ENCODE peak calls at places on chromosomes 12 and 14, in ten cellular contexts. One of them, this sample, is unnamed.

GRCh38 chr14:87171161-87171560 is 821.8 kb downstream of the GALC start:
- DNase-seq in H1: no peak
- DNase-seq in lower leg skin: no peak
- DNase-seq in HCT116: no peak
- DNase-seq in prostate gland: no peak
- DNase-seq in adrenal gland: no peak
- DNase-seq in IMR-90: no peak
- DNase-seq in stomach: no peak
- DNase-seq in heart left ventricle: no peak
- DNase-seq in right lobe of liver: no peak
- DNase-seq in this sample: no peak

GRCh38 chr14:64000749-64001148 is 147.9 kb downstream of the SYNE2 start:
- DNase-seq in adrenal gland: no peak
- DNase-seq in lower leg skin: no peak
- DNase-seq in stomach: no peak
- DNase-seq in heart left ventricle: no peak
- DNase-seq in H1: no peak
- DNase-seq in IMR-90: no peak
- DNase-seq in prostate gland: no peak
- DNase-seq in right lobe of liver: no peak
- DNase-seq in HCT116: no peak
- DNase-seq in this sample: no peak

GRCh38 chr14:61503167-61503801 is 181.9 kb downstream of the PRKCH start:
- DNase-seq in HCT116: no peak
- DNase-seq in adrenal gland: no peak
- DNase-seq in IMR-90: peak
- DNase-seq in heart left ventricle: no peak
- DNase-seq in H1: no peak
- DNase-seq in lower leg skin: no peak
- DNase-seq in stomach: no peak
- DNase-seq in right lobe of liver: no peak
- DNase-seq in prostate gland: no peak
- DNase-seq in this sample: no peak

GRCh38 chr12:50614167-50614762 is 109.5 kb downstream of the DIP2B start:
- DNase-seq in H1: no peak
- DNase-seq in lower leg skin: no peak
- DNase-seq in right lobe of liver: no peak
- DNase-seq in adrenal gland: no peak
- DNase-seq in prostate gland: no peak
- DNase-seq in stomach: no peak
- DNase-seq in heart left ventricle: no peak
- DNase-seq in IMR-90: peak
- DNase-seq in HCT116: peak
- DNase-seq in this sample: no peak

GRCh38 chr12:65725376-65725775 is 98.9 kb upstream of the HMGA2 start:
- DNase-seq in lower leg skin: no peak
- DNase-seq in adrenal gland: no peak
- DNase-seq in right lobe of liver: no peak
- DNase-seq in IMR-90: peak
- DNase-seq in stomach: no peak
- DNase-seq in HCT116: peak
- DNase-seq in prostate gland: no peak
- DNase-seq in H1: no peak
- DNase-seq in heart left ventricle: no peak
- DNase-seq in this sample: no peak

GRCh38 chr12:10395390-10395998 is 5.7 kb upstream of the KLRK1 start:
- DNase-seq in stomach: peak
- DNase-seq in heart left ventricle: peak
- DNase-seq in H1: no peak
- DNase-seq in lower leg skin: peak
- DNase-seq in prostate gland: peak
- DNase-seq in HCT116: no peak
- DNase-seq in IMR-90: peak
- DNase-seq in adrenal gland: no peak
- DNase-seq in right lobe of liver: no peak
- DNase-seq in this sample: no peak

GRCh38 chr14:61281186-61281676 is at the start of gene TMEM30B:
- DNase-seq in right lobe of liver: peak
- DNase-seq in stomach: peak
- DNase-seq in lower leg skin: peak
- DNase-seq in adrenal gland: no peak
- DNase-seq in HCT116: no peak
- DNase-seq in IMR-90: no peak
- DNase-seq in heart left ventricle: no peak
- DNase-seq in prostate gland: peak
- DNase-seq in H1: peak
- DNase-seq in this sample: no peak

GRCh38 chr12:124523071-124523470 is 44.3 kb downstream of the NCOR2 start:
- DNase-seq in HCT116: no peak
- DNase-seq in heart left ventricle: peak
- DNase-seq in adrenal gland: no peak
- DNase-seq in prostate gland: no peak
- DNase-seq in right lobe of liver: no peak
- DNase-seq in IMR-90: no peak
- DNase-seq in lower leg skin: no peak
- DNase-seq in stomach: no peak
- DNase-seq in H1: no peak
- DNase-seq in this sample: no peak

GRCh38 chr12:19799216-19799615 is 359.9 kb downstream of the AEBP2 start:
- DNase-seq in adrenal gland: no peak
- DNase-seq in lower leg skin: no peak
- DNase-seq in stomach: no peak
- DNase-seq in prostate gland: no peak
- DNase-seq in heart left ventricle: no peak
- DNase-seq in right lobe of liver: no peak
- DNase-seq in H1: no peak
- DNase-seq in IMR-90: peak
- DNase-seq in HCT116: no peak
- DNase-seq in this sample: no peak

GRCh38 chr12:81992461-81992860 is 233.3 kb upstream of the PPFIA2 start:
- DNase-seq in stomach: peak
- DNase-seq in prostate gland: no peak
- DNase-seq in heart left ventricle: no peak
- DNase-seq in adrenal gland: no peak
- DNase-seq in right lobe of liver: no peak
- DNase-seq in HCT116: peak
- DNase-seq in lower leg skin: no peak
- DNase-seq in H1: no peak
- DNase-seq in IMR-90: no peak
- DNase-seq in this sample: no peak

GRCh38 chr12:106145539-106146447 is 7.0 kb upstream of the NUAK1 start:
- DNase-seq in adrenal gland: peak
- DNase-seq in HCT116: no peak
- DNase-seq in prostate gland: no peak
- DNase-seq in lower leg skin: no peak
- DNase-seq in right lobe of liver: no peak
- DNase-seq in IMR-90: no peak
- DNase-seq in stomach: peak
- DNase-seq in H1: no peak
- DNase-seq in heart left ventricle: peak
- DNase-seq in this sample: no peak

GRCh38 chr14:90308561-90308960 is 23.2 kb downstream of the NRDE2 start:
- DNase-seq in lower leg skin: no peak
- DNase-seq in adrenal gland: no peak
- DNase-seq in prostate gland: no peak
- DNase-seq in stomach: no peak
- DNase-seq in heart left ventricle: no peak
- DNase-seq in right lobe of liver: no peak
- DNase-seq in HCT116: no peak
- DNase-seq in H1: no peak
- DNase-seq in IMR-90: no peak
- DNase-seq in this sample: no peak

GRCh38 chr14:67263499-67264149 is 22.4 kb downstream of the PALS1 start:
- DNase-seq in IMR-90: peak
- DNase-seq in H1: no peak
- DNase-seq in adrenal gland: no peak
- DNase-seq in stomach: no peak
- DNase-seq in lower leg skin: no peak
- DNase-seq in prostate gland: no peak
- DNase-seq in heart left ventricle: no peak
- DNase-seq in right lobe of liver: no peak
- DNase-seq in HCT116: no peak
- DNase-seq in this sample: no peak

GRCh38 chr14:100609331-100609870 is 22.2 kb upstream of the BEGAIN start:
- DNase-seq in heart left ventricle: no peak
- DNase-seq in lower leg skin: no peak
- DNase-seq in adrenal gland: no peak
- DNase-seq in right lobe of liver: peak
- DNase-seq in IMR-90: no peak
- DNase-seq in stomach: no peak
- DNase-seq in H1: no peak
- DNase-seq in prostate gland: no peak
- DNase-seq in HCT116: no peak
- DNase-seq in this sample: no peak

GRCh38 chr12:124622764-124623163 is 55.4 kb upstream of the NCOR2 start:
- DNase-seq in lower leg skin: no peak
- DNase-seq in adrenal gland: no peak
- DNase-seq in stomach: no peak
- DNase-seq in IMR-90: no peak
- DNase-seq in prostate gland: no peak
- DNase-seq in heart left ventricle: no peak
- DNase-seq in HCT116: no peak
- DNase-seq in H1: no peak
- DNase-seq in right lobe of liver: no peak
- DNase-seq in this sample: no peak

GRCh38 chr12:65673732-65674131 is 150.6 kb upstream of the HMGA2 start:
- DNase-seq in HCT116: no peak
- DNase-seq in heart left ventricle: no peak
- DNase-seq in IMR-90: peak
- DNase-seq in prostate gland: no peak
- DNase-seq in lower leg skin: no peak
- DNase-seq in right lobe of liver: no peak
- DNase-seq in adrenal gland: no peak
- DNase-seq in H1: no peak
- DNase-seq in stomach: no peak
- DNase-seq in this sample: no peak

GRCh38 chr14:56131865-56132830 is 13.9 kb downstream of the PELI2 start:
- DNase-seq in lower leg skin: no peak
- DNase-seq in heart left ventricle: no peak
- DNase-seq in HCT116: no peak
- DNase-seq in right lobe of liver: no peak
- DNase-seq in stomach: no peak
- DNase-seq in IMR-90: no peak
- DNase-seq in adrenal gland: no peak
- DNase-seq in H1: no peak
- DNase-seq in prostate gland: no peak
- DNase-seq in this sample: no peak
- TF ChIP-seq POLR2A in lower leg skin: no peak
- TF ChIP-seq POLR2A in heart left ventricle: no peak
- TF ChIP-seq POLR2A in HCT116: no peak
- TF ChIP-seq POLR2A in right lobe of liver: no peak
- TF ChIP-seq POLR2A in stomach: no peak
- TF ChIP-seq POLR2A in IMR-90: no peak
- TF ChIP-seq POLR2A in adrenal gland: no peak
- TF ChIP-seq POLR2A in H1: no peak
- TF ChIP-seq POLR2A in prostate gland: no peak
- TF ChIP-seq POLR2A in this sample: no peak

GRCh38 chr12:8064131-8064530 is 2.0 kb downstream of the C3AR1 start:
- DNase-seq in prostate gland: no peak
- DNase-seq in adrenal gland: no peak
- DNase-seq in lower leg skin: no peak
- DNase-seq in H1: no peak
- DNase-seq in right lobe of liver: no peak
- DNase-seq in stomach: no peak
- DNase-seq in IMR-90: no peak
- DNase-seq in heart left ventricle: no peak
- DNase-seq in HCT116: no peak
- DNase-seq in this sample: no peak

GRCh38 chr12:8065991-8066594 is at the start of gene C3AR1:
- DNase-seq in heart left ventricle: no peak
- DNase-seq in adrenal gland: no peak
- DNase-seq in right lobe of liver: no peak
- DNase-seq in H1: no peak
- DNase-seq in prostate gland: no peak
- DNase-seq in IMR-90: peak
- DNase-seq in HCT116: no peak
- DNase-seq in stomach: no peak
- DNase-seq in lower leg skin: no peak
- DNase-seq in this sample: peak
- TF ChIP-seq POLR2A in heart left ventricle: no peak
- TF ChIP-seq POLR2A in adrenal gland: peak
- TF ChIP-seq POLR2A in right lobe of liver: peak
- TF ChIP-seq POLR2A in H1: no peak
- TF ChIP-seq POLR2A in prostate gland: no peak
- TF ChIP-seq POLR2A in IMR-90: no peak
- TF ChIP-seq POLR2A in HCT116: no peak
- TF ChIP-seq POLR2A in stomach: no peak
- TF ChIP-seq POLR2A in lower leg skin: no peak
- TF ChIP-seq POLR2A in this sample: no peak

GRCh38 chr14:102768223-102769048 is 8.8 kb upstream of the TRAF3 start:
- DNase-seq in prostate gland: no peak
- DNase-seq in right lobe of liver: no peak
- DNase-seq in lower leg skin: no peak
- DNase-seq in IMR-90: no peak
- DNase-seq in HCT116: no peak
- DNase-seq in adrenal gland: peak
- DNase-seq in stomach: no peak
- DNase-seq in H1: no peak
- DNase-seq in heart left ventricle: no peak
- DNase-seq in this sample: no peak
- TF ChIP-seq POLR2A in prostate gland: no peak
- TF ChIP-seq POLR2A in right lobe of liver: no peak
- TF ChIP-seq POLR2A in lower leg skin: no peak
- TF ChIP-seq POLR2A in IMR-90: no peak
- TF ChIP-seq POLR2A in HCT116: no peak
- TF ChIP-seq POLR2A in adrenal gland: no peak
- TF ChIP-seq POLR2A in stomach: no peak
- TF ChIP-seq POLR2A in H1: no peak
- TF ChIP-seq POLR2A in heart left ventricle: no peak
- TF ChIP-seq POLR2A in this sample: no peak

GRCh38 chr12:6181583-6182278 is 18.5 kb upstream of the CD9 start:
- DNase-seq in H1: no peak
- DNase-seq in adrenal gland: no peak
- DNase-seq in lower leg skin: no peak
- DNase-seq in IMR-90: no peak
- DNase-seq in stomach: no peak
- DNase-seq in right lobe of liver: no peak
- DNase-seq in heart left ventricle: no peak
- DNase-seq in prostate gland: no peak
- DNase-seq in HCT116: no peak
- DNase-seq in this sample: no peak

GRCh38 chr12:6181166-6181565 is 19.0 kb upstream of the CD9 start:
- DNase-seq in prostate gland: no peak
- DNase-seq in adrenal gland: no peak
- DNase-seq in H1: no peak
- DNase-seq in IMR-90: no peak
- DNase-seq in right lobe of liver: no peak
- DNase-seq in lower leg skin: no peak
- DNase-seq in heart left ventricle: no peak
- DNase-seq in HCT116: no peak
- DNase-seq in stomach: no peak
- DNase-seq in this sample: no peak

GRCh38 chr12:6183689-6184441 is 16.3 kb upstream of the CD9 start:
- DNase-seq in heart left ventricle: no peak
- DNase-seq in adrenal gland: peak
- DNase-seq in HCT116: no peak
- DNase-seq in stomach: peak
- DNase-seq in prostate gland: no peak
- DNase-seq in H1: no peak
- DNase-seq in right lobe of liver: peak
- DNase-seq in IMR-90: peak
- DNase-seq in lower leg skin: no peak
- DNase-seq in this sample: no peak

GRCh38 chr12:6180300-6181051 is 19.7 kb upstream of the CD9 start:
- DNase-seq in IMR-90: peak
- DNase-seq in right lobe of liver: peak
- DNase-seq in adrenal gland: peak
- DNase-seq in lower leg skin: no peak
- DNase-seq in HCT116: peak
- DNase-seq in prostate gland: no peak
- DNase-seq in heart left ventricle: peak
- DNase-seq in H1: no peak
- DNase-seq in stomach: peak
- DNase-seq in this sample: no peak

GRCh38 chr12:6182279-6182898 is 17.8 kb upstream of the CD9 start:
- DNase-seq in prostate gland: peak
- DNase-seq in right lobe of liver: peak
- DNase-seq in lower leg skin: peak
- DNase-seq in heart left ventricle: peak
- DNase-seq in adrenal gland: peak
- DNase-seq in HCT116: no peak
- DNase-seq in H1: no peak
- DNase-seq in IMR-90: peak
- DNase-seq in stomach: peak
- DNase-seq in this sample: no peak
- TF ChIP-seq POLR2A in prostate gland: no peak
- TF ChIP-seq POLR2A in right lobe of liver: peak
- TF ChIP-seq POLR2A in lower leg skin: no peak
- TF ChIP-seq POLR2A in heart left ventricle: peak
- TF ChIP-seq POLR2A in adrenal gland: no peak
- TF ChIP-seq POLR2A in HCT116: no peak
- TF ChIP-seq POLR2A in H1: no peak
- TF ChIP-seq POLR2A in IMR-90: no peak
- TF ChIP-seq POLR2A in stomach: no peak
- TF ChIP-seq POLR2A in this sample: no peak